ENCODE peak calls at places on chromosomes 13 and 19, in six cellular contexts. U is activated CD8-positive, alpha-beta T cell treated with anti-CD3 and anti-CD28 coated beads for 36 hours; F is cardiac muscle cell; D is cardiac fibroblast; C is LNCaP clone FGC; V is AG04450. N is an unnamed sample.

GRCh38 chr13:35810286-35810685 is 320.9 kb downstream of the DCLK1 start:
- DNase-seq in U (no peak), F (no peak), D (no peak), C (no peak), V (no peak), N (no peak)

GRCh38 chr19:37095859-37096258 is 17.6 kb downstream of the ZNF420 start:
- DNase-seq in U (no peak), F (no peak), D (no peak), C (no peak), V (no peak), N (no peak)

GRCh38 chr19:3096267-3096901 is 2.2 kb downstream of the GNA11 start:
- DNase-seq in U (no peak), F (no peak), D (no peak), C (no peak), V (no peak), N (no peak)

GRCh38 chr13:43054803-43055802 is 31.7 kb downstream of the DNAJC15 start:
- DNase-seq in U (peak), F (peak), D (peak), C (no peak), V (peak), N (no peak)

GRCh38 chr19:31110331-31110730 is 238.9 kb downstream of the TSHZ3 start:
- DNase-seq in U (peak), F (peak), D (peak), C (no peak), V (no peak), N (no peak)

GRCh38 chr19:2627319-2627829 is 75.1 kb downstream of the GNG7 start:
- DNase-seq in U (peak), F (peak), D (peak), C (no peak), V (peak), N (no peak)

GRCh38 chr19:16901491-16902175 is 12.8 kb downstream of the F2RL3 start:
- DNase-seq in U (no peak), F (no peak), D (no peak), C (no peak), V (no peak), N (no peak)

GRCh38 chr19:40862785-40863184 is 12.5 kb upstream of the CYP2A6 start:
- DNase-seq in U (no peak), F (peak), D (no peak), C (no peak), V (no peak), N (no peak)

GRCh38 chr13:95540848-95541247 is 11.7 kb upstream of the CLDN10 start:
- DNase-seq in U (no peak), F (no peak), D (no peak), C (no peak), V (no peak), N (no peak)

GRCh38 chr19:22784051-22784450 is at the start of gene ZNF99:
- DNase-seq in U (no peak), F (no peak), D (no peak), C (no peak), V (no peak), N (no peak)

GRCh38 chr13:111486331-111486730 is 165.9 kb downstream of the TEX29 start:
- DNase-seq in U (no peak), F (no peak), D (no peak), C (no peak), V (no peak), N (no peak)

GRCh38 chr19:47190167-47190727 is 40.8 kb downstream of the BBC3 start:
- DNase-seq in U (peak), F (peak), D (peak), C (peak), V (no peak), N (no peak)

GRCh38 chr13:74529968-74530367 is 395.8 kb upstream of the KLF12 start:
- DNase-seq in U (no peak), F (no peak), D (no peak), C (no peak), V (no peak), N (no peak)

GRCh38 chr19:49677232-49677881 is at the start of gene PRMT1:
- DNase-seq in U (no peak), F (no peak), D (no peak), C (no peak), V (no peak), N (no peak)

GRCh38 chr19:21856751-21857150 is 20.8 kb upstream of the ZNF43 start:
- DNase-seq in U (no peak), F (no peak), D (no peak), C (no peak), V (no peak), N (no peak)

GRCh38 chr13:44096906-44097305 is 217.2 kb downstream of the LACC1 start:
- DNase-seq in U (no peak), F (no peak), D (no peak), C (no peak), V (no peak), N (no peak)

GRCh38 chr19:28516415-28516872 is 696.5 kb downstream of the UQCRFS1 start:
- DNase-seq in U (peak), F (no peak), D (no peak), C (no peak), V (no peak), N (no peak)

GRCh38 chr19:10544242-10544752 is 593 bp downstream of the ATG4D start:
- DNase-seq in U (peak), F (no peak), D (no peak), C (no peak), V (no peak), N (peak)

GRCh38 chr13:48749144-48749543 is 95.4 kb downstream of the CYSLTR2 start:
- DNase-seq in U (no peak), F (peak), D (peak), C (no peak), V (no peak), N (no peak)

GRCh38 chr19:10113592-10113963 is 2.1 kb downstream of the P2RY11 start:
- DNase-seq in U (peak), F (no peak), D (peak), C (no peak), V (no peak), N (no peak)

GRCh38 chr19:1945899-1946298 is 4.9 kb downstream of the CSNK1G2 start:
- DNase-seq in U (peak), F (peak), D (peak), C (no peak), V (no peak), N (no peak)

GRCh38 chr13:30872195-30872594 is 33.9 kb upstream of the MEDAG start:
- DNase-seq in U (no peak), F (no peak), D (no peak), C (no peak), V (no peak), N (no peak)

DNA sequence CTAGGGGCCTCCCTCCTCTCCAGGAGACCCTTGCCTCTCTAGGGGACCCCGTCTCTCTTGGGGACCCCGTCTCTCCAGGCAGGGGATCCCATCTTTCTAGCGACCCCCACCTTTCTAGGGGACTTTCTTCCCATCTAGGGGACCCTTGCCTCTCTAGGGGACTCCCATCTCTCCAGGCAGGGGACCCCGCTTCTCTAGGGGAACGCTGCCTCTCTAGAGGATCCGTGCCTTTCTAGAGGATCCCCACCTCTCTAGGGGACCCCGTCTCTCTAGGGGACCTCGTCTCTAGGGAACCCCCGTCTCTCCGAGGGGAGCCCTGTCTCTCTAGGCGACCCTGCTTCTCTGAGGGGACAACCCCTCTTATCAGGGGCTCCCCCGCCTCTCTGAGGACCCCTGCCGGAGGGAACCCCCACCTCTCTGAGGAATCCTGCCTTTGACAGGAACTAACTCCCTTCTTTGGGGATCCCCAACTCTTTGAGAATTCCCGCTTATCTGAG is 19.1 kb upstream of the GATAD2A start:
- DNase-seq in U (peak), F (no peak), D (no peak), C (no peak), V (no peak), N (no peak)
- TF ChIP-seq CTCF in U (no peak), F (peak), D (peak), C (peak), V (peak), N (peak)

DNA sequence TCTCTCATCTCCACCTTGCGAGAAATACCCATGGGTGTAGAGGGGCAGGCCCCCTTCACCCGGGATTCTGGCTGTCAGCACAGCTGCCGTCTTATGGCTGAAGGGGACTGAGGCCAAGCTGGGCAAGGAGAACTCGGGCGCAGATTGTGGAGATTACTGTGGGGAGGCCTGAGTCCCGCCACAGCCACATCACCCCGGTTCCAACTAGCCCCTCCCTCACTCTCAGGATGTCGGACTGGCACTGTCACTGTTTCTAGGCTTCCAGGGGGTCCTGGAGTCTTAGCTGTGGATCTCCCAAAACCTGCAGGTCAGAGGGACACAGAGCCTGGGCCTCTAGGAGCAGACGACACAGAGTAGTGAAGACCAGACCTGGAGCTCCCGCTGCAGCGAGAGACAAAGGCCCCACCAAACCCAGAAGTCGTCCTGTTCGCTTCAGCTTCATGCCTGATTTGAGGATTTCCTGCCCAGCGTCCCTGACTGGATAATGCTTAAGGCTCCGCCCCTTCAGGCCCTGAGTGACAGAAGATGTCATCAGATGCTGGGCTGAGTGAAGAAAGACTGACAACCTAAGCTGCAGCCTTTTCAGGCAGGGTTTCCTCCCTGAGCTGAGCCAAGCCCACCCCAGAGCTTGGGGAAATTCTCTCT is 55.8 kb downstream of the ZNF93 start:
- DNase-seq in U (peak), F (no peak), D (no peak), C (no peak), V (no peak), N (no peak)
- TF ChIP-seq CTCF in U (no peak), F (no peak), D (no peak), C (no peak), V (no peak), N (no peak)

GRCh38 chr19:38917921-38918491 is 6.0 kb upstream of the CCER2 start:
- DNase-seq in U (no peak), F (peak), D (no peak), C (no peak), V (no peak), N (no peak)
- TF ChIP-seq CTCF in U (no peak), F (peak), D (no peak), C (peak), V (peak), N (no peak)

GRCh38 chr19:14473073-14473790 is 1.9 kb downstream of the PTGER1 start:
- DNase-seq in U (no peak), F (peak), D (no peak), C (no peak), V (no peak), N (peak)
- TF ChIP-seq CTCF in U (no peak), F (no peak), D (no peak), C (no peak), V (no peak), N (peak)

DNA sequence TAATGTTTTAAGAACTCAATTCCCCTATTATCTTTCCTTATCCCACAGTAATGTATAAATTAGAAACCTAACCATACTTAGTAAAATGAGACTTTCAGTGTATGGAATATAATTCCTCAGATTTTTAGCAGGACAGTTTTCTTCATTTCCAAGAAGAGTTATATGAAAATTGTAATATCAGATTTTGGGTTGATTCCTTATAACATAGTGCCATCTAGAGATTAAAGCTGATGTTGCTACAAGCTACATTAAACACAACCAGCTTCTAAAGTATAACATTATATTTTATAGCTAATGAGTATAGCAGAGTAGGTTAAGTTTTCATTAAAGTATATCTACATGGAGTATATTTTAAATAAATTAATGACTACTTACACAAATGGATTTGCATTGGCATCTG is 99.7 kb upstream of the MIR17HG start:
- DNase-seq in U (no peak), F (peak), D (no peak), C (no peak), V (no peak), N (peak)
- TF ChIP-seq CTCF in U (no peak), F (peak), D (no peak), C (peak), V (no peak), N (no peak)

GRCh38 chr13:76223565-76223964 is 587.4 kb downstream of the LMO7 start:
- DNase-seq in U (no peak), F (peak), D (no peak), C (no peak), V (no peak), N (no peak)
- TF ChIP-seq CTCF in U (no peak), F (peak), D (no peak), C (no peak), V (no peak), N (no peak)

DNA sequence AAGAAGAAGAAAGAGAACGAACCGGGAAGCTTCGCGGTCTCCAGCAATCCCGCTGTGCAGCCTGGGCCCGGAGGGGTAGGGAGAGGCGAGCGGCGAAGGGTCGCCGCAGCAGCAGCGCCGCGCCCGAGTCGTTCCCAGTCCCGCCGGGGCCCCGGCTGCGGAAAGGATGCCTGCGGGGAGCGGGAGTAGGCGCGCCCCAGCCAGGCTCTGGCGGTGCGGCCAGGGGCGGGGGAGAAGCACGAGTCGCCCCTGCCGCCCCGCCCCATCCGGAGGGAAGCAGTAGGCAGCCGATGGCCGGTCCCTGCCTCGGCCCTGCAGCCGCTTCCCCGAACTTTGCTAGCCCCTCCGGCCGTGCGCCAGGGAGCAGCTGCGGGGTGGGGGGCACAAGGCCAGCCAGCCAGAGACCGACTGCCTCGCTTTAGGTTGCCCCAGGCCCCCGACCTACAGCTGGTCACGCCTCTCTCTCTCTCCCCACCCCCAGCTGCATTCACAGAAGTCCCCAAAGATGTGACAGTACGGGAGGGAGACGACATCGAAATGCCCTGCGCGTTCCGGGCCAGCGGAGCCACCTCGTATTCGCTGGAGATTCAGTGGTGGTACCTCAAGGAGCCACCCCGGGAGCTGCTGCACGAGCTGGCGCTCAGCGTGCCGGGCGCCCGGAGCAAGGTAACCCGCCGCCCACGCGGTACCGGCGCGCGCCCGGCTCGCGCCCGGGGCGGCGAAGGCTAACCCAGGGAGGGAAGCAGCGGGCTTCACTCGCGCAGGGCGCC is 1.1 kb downstream of the VSTM2B start:
- DNase-seq in U (peak), F (no peak), D (no peak), C (no peak), V (no peak), N (peak)
- TF ChIP-seq CTCF in U (no peak), F (peak), D (no peak), C (no peak), V (no peak), N (no peak)

GRCh38 chr13:100627142-100627541 is 38.6 kb upstream of the GGACT start:
- DNase-seq in U (no peak), F (no peak), D (no peak), C (no peak), V (no peak), N (no peak)

GRCh38 chr13:100633461-100633860 is 41.1 kb downstream of the TMTC4 start:
- DNase-seq in U (no peak), F (peak), D (peak), C (no peak), V (peak), N (no peak)

GRCh38 chr13:100625447-100625846 is 36.9 kb upstream of the GGACT start:
- DNase-seq in U (no peak), F (no peak), D (no peak), C (no peak), V (no peak), N (no peak)

GRCh38 chr13:100634686-100635085 is 39.9 kb downstream of the TMTC4 start:
- DNase-seq in U (no peak), F (no peak), D (no peak), C (no peak), V (no peak), N (no peak)

GRCh38 chr13:100630564-100630963 is 42.0 kb upstream of the GGACT start:
- DNase-seq in U (no peak), F (no peak), D (no peak), C (no peak), V (no peak), N (no peak)
- TF ChIP-seq CTCF in U (no peak), F (no peak), D (no peak), C (no peak), V (peak), N (no peak)

N was measured in GM13976.